ENCODE peak calls at places on chromosomes 11 and 22, in eight cellular contexts. U is IMR-90, L is A549, A is colonic mucosa, D is upper lobe of left lung, R is lower lobe of right lung, B is tibial nerve, H is cardiac muscle cell. F is an unnamed sample.

GRCh38 chr11:120034176-120034575 is 103.7 kb downstream of the TRIM29 start:
- DNase-seq in D (no peak), B (no peak), L (no peak), A (no peak), H (no peak), R (no peak), U (no peak), F (no peak)

GRCh38 chr22:17368144-17368726 is 1.0 kb upstream of the CECR2 start:
- DNase-seq in D (peak; percentile 73), B (no peak), H (no peak), A (no peak), L (no peak), R (no peak), U (no peak), F (no peak)

GRCh38 chr22:46273432-46274148 is 5.8 kb downstream of the TTC38 start:
- DNase-seq in U (no peak), D (no peak), L (no peak), B (no peak), A (no peak), R (no peak), H (no peak), F (no peak)

GRCh38 chr11:15446315-15446714 is 331.6 kb downstream of the INSC start:
- DNase-seq in L (no peak), A (no peak), H (no peak), U (no peak), B (no peak), D (no peak), R (no peak), F (no peak)

GRCh38 chr22:23786752-23787599 is at the start of gene SMARCB1:
- DNase-seq in U (peak; percentile 91), H (peak; percentile 94), L (peak; percentile 85), A (peak; percentile 93), B (peak; percentile 81), R (peak; percentile 95), D (peak; percentile 98), F (peak; percentile 95)

GRCh38 chr22:25013634-25014033 is 61.1 kb downstream of the KIAA1671 start:
- DNase-seq in B (no peak), H (no peak), L (no peak), A (peak; percentile 87), U (no peak), D (no peak), R (no peak), F (no peak)

GRCh38 chr11:93741094-93741881 is at the start of the genes C11orf54 and TAF1D:
- DNase-seq in U (peak; percentile 97), R (peak; percentile 98), L (peak; percentile 75), H (peak; percentile 98), D (peak; percentile 95), B (peak; percentile 93), A (peak; percentile 99), F (peak; percentile 98)

GRCh38 chr11:123653997-123654565 is 343 bp downstream of the SCN3B start:
- DNase-seq in L (peak; percentile 35), B (no peak), U (peak; percentile 34), D (peak; percentile 89), H (peak; percentile 51), R (peak; percentile 54), A (peak; percentile 39), F (peak; percentile 71)

GRCh38 chr11:115127790-115128189 is 376.4 kb downstream of the CADM1 start:
- DNase-seq in A (no peak), R (no peak), H (no peak), D (no peak), B (no peak), L (no peak), U (no peak), F (no peak)

GRCh38 chr11:115616941-115617340 is 112.7 kb upstream of the CADM1 start:
- DNase-seq in H (peak; percentile 53), U (peak; percentile 90), L (no peak), R (no peak), B (no peak), D (no peak), A (no peak), F (no peak)

GRCh38 chr11:126282361-126282741 is 542 bp upstream of the TIRAP start:
- DNase-seq in H (peak; percentile 63), L (no peak), B (no peak), D (peak; percentile 87), U (peak; percentile 35), A (peak; percentile 53), R (no peak), F (peak; percentile 71)

GRCh38 chr11:118312328-118312727 is 7.8 kb downstream of the CD3E start:
- DNase-seq in H (no peak), R (no peak), D (no peak), L (no peak), A (no peak), B (no peak), U (no peak), F (no peak)

GRCh38 chr11:118318112-118319030 is 13.8 kb downstream of the CD3E start:
- DNase-seq in R (no peak), U (no peak), D (no peak), L (no peak), A (no peak), H (no peak), B (no peak), F (peak; percentile 82)

GRCh38 chr11:118313242-118313641 is 8.7 kb downstream of the CD3E start:
- DNase-seq in L (no peak), U (no peak), H (peak; percentile 7), A (no peak), R (no peak), B (no peak), D (no peak), F (no peak)

GRCh38 chr11:118311518-118311917 is 7.0 kb downstream of the CD3E start:
- DNase-seq in A (no peak), D (no peak), U (no peak), R (no peak), L (no peak), H (no peak), B (no peak), F (no peak)

GRCh38 chr11:118314985-118315384 is 10.5 kb downstream of the CD3E start:
- DNase-seq in D (no peak), U (no peak), L (no peak), H (no peak), R (no peak), B (no peak), A (no peak), F (no peak)
- H3K4me1 ChIP-seq in D (peaks cover 43% of the 10 kb centered on the region), U (no peaks in the 10 kb centered on the region), L (peaks cover 6% of the 10 kb centered on the region), H (no peaks in the 10 kb centered on the region), R (peaks cover 49% of the 10 kb centered on the region), B (no peaks in the 10 kb centered on the region), A (peaks cover 11% of the 10 kb centered on the region), F (peaks cover 34% of the 10 kb centered on the region)

GRCh38 chr22:42719656-42720262 is 911 bp downstream of the A4GALT start:
- DNase-seq in L (no peak), B (no peak), R (no peak), D (no peak), A (no peak), U (no peak), H (no peak), F (no peak)

GRCh38 chr22:42717197-42717967 is 3.3 kb downstream of the A4GALT start:
- DNase-seq in A (no peak), H (peak; percentile 19), B (no peak), D (no peak), R (no peak), L (no peak), U (no peak), F (no peak)

GRCh38 chr22:42721045-42721434 is 370 bp upstream of the A4GALT start:
- DNase-seq in D (no peak), R (no peak), L (no peak), B (no peak), A (no peak), H (peak; percentile 21), U (no peak), F (no peak)

GRCh38 chr22:42720263-42721044 is at the start of gene A4GALT:
- DNase-seq in R (no peak), D (peak; percentile 90), H (peak; percentile 20), B (no peak), L (no peak), U (no peak), A (no peak), F (no peak)

DNA sequence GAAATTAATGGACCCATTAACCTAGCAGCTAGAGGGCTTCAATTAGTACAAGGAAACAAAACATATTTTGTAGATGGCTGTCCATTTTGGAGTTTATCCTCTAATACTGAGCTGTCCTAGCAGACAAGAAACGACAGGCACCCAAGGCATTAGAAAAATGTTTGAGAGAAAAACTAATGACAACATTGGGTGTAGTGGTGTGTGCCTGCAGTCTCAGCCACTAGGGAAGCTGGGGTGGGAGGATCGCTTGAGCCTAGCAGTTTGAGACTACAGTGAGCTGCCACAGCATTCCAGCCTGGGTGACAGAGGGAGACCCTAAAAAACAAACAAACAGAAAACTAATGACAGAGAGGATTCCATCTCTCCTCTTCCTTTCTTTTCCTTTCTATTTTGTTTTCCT is 1.5 kb downstream of the A4GALT start:
- DNase-seq in R (no peak), H (peak; percentile 14), A (no peak), D (no peak), B (no peak), U (no peak), L (no peak), F (no peak)
- H3K4me3 ChIP-seq in R (peak overlapping the region; percentile 80), H (no peak overlapping the region), A (peak overlapping the region; percentile 51), D (peak overlapping the region; percentile 79), B (peak overlapping the region; percentile 52), U (peak overlapping the region; percentile 98), L (no peak overlapping the region), F (peak overlapping the region; percentile 72)

DNA sequence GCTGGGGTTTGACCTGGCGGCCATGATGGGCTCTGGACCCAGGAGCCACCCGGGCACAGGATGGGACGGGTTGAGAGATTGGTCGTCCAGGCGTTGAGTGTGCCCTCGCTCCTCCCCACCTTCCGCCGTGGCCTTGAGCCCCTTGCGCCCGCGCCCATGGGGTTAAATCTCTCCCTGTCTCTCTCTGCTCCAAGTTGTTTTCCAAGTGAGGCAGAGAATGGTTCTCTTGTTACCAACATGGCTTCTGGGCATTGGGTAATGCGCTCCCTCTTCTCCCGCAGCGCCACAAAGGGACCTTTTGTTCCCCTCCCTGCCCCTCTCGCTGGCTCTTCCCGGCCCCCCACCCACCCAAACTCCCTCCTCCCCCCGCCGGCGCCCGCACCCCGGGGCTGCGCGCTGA is 18.8 kb upstream of the PICK1 start:
- DNase-seq in A (no peak), R (no peak), B (no peak), H (no peak), D (no peak), U (no peak), L (no peak), F (no peak)
- H3K27ac ChIP-seq in A (no peak overlapping the region), R (no peak overlapping the region), B (peak overlapping the region; percentile 93), H (no peak overlapping the region), D (peak overlapping the region; percentile 53), U (no peak overlapping the region), L (no peak overlapping the region), F (no peak overlapping the region)

DNA sequence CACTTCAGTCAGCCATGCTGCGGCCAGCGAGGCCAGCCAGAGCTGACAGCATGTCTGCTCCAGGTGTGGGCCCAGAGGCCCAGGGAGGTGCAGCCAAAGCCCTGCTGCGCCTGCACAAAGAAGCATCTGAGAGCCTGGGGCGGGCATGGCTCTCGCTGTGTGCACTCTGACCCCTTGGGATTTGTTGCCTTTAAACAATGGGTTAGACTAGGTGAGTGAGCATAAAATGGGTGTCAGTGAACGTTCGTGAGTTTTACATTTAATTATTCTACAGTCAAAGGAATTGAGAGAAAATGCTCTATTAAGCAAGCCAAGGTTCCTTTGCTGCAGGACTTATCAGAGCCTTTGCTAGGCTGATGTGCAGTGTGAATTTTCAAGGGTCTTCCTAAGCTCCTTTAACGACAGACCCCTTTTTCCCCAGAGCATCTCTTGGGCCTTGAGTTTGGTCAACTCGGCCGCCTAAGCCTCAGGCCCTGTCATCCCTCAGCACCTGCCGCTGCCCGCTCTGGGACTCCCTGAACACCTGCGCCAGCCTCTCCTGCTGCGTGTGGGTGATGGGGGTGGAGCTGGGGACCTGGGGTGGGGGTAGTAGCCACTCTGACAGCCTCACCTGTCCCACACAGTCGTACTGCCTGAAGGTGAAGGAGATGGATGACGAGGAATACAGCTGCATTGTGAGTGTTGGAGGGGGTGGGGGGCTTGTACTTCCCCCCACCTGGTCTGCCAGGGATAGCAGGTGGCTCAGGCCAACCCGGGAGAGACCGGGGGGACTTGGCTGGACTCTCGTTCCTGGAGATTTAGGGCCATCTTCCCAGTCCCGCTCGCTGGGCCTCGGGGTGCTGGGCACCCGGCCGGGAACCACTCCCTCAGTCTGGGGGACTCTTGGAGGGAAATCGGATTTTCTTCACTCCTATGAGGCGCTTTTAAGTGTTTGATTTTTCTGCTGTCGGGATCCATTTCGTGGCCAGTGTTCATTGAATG is 10.5 kb downstream of the SLC16A8 start:
- DNase-seq in A (no peak), L (no peak), H (no peak), B (no peak), R (peak; percentile 31), U (no peak), D (peak; percentile 57), F (no peak)
- H3K4me1 ChIP-seq in A (no peaks in the 10 kb centered on the region), L (no peaks in the 10 kb centered on the region), H (peaks cover 30% of the 10 kb centered on the region), B (peaks cover 15% of the 10 kb centered on the region), R (no peaks in the 10 kb centered on the region), U (no peaks in the 10 kb centered on the region), D (no peaks in the 10 kb centered on the region), F (no peaks in the 10 kb centered on the region)

F was measured in upper lobe of right lung.